ENCODE peak calls at places on chromosomes 12 and 14, in seven cellular contexts. Z, R, Q, V, D, X and N are unnamed samples.

GRCh38 chr12:67237231-67237630 is 31.9 kb upstream of the CAND1 start:
- DNase-seq in X (no peak), R (peak; percentile 54), Q (no peak), V (no peak), D (no peak), Z (no peak), N (no peak)

GRCh38 chr14:98513558-98513957 is 758.4 kb downstream of the BCL11B start:
- DNase-seq in V (no peak), Z (no peak), D (no peak), Q (no peak), R (no peak), X (no peak), N (no peak)

GRCh38 chr12:16573652-16574077 is 32.3 kb downstream of the LMO3 start:
- DNase-seq in X (no peak), Z (peak; percentile 31), Q (no peak), V (no peak), R (no peak), D (no peak), N (peak; percentile 69)

GRCh38 chr14:75126121-75126544 is 715 bp downstream of the NEK9 start:
- DNase-seq in D (no peak), X (no peak), V (no peak), Q (no peak), R (no peak), Z (no peak), N (no peak)

GRCh38 chr12:59036973-59037807 is 116.9 kb upstream of the LRIG3 start:
- DNase-seq in D (peak; percentile 20), Z (no peak), X (no peak), R (no peak), V (no peak), Q (no peak), N (peak; percentile 43)

GRCh38 chr14:68404652-68405183 is 388.1 kb downstream of the ZFP36L1 start:
- DNase-seq in R (no peak), D (no peak), Q (no peak), V (no peak), X (peak; percentile 12), Z (no peak), N (no peak)

GRCh38 chr14:65421201-65421981 is 8.9 kb downstream of the FUT8 start:
- DNase-seq in Q (no peak), Z (no peak), R (peak; percentile 74), D (peak; percentile 65), V (peak; percentile 55), X (no peak), N (peak; percentile 59)

GRCh38 chr12:72261885-72262284 is 10.3 kb upstream of the TRHDE start:
- DNase-seq in Z (no peak), D (no peak), Q (no peak), X (no peak), V (no peak), R (no peak), N (no peak)

GRCh38 chr12:15778126-15778525 is 11.1 kb downstream of the EPS8 start:
- DNase-seq in D (peak; percentile 48), R (no peak), V (no peak), Z (no peak), Q (no peak), X (no peak), N (no peak)

GRCh38 chr12:29519585-29520182 is 22.2 kb upstream of the OVCH1 start:
- DNase-seq in Z (no peak), Q (no peak), R (peak; percentile 86), V (peak; percentile 24), X (peak; percentile 26), D (peak; percentile 84), N (peak; percentile 48)